ENCODE peak calls at places on chromosomes 16 and 17, in ten cellular contexts. A is iPS-NIHi11; V is heart right ventricle; E is T-helper 17 cell; R is activated CD4-positive, alpha-beta T cell treated with anti-CD3 and anti-CD28 coated beads, Interleukin-2, amount 50 U/mL, for 1 hour; Z is NCI-H2081; P is NCI-H1105 treated with DMSO at 0.1 percent for 48 hours; W is cardiac muscle cell; H is HuH-7; X is activated effector memory CD4-positive, alpha-beta T cell treated with anti-CD3 and anti-CD28 coated beads, Interleukin-2, amount 50 U/mL, for 16 hours. Y is an unnamed sample.
A peak's percentile ranks its signal among the peaks of the same experiment; 100 is the strongest.

GRCh38 chr16:23700509-23700908 is 12.5 kb downstream of the ERN2 start:
- DNase-seq in A (peak; percentile 50), V (no peak), E (no peak), R (no peak), Z (no peak), P (peak; percentile 2), W (no peak), H (no peak), X (no peak), Y (no peak)

GRCh38 chr16:85639529-85640253 is 26.6 kb downstream of the GSE1 start:
- DNase-seq in A (no peak), V (peak; percentile 80), E (no peak), R (no peak), Z (peak; percentile 96), P (no peak), W (no peak), H (no peak), X (no peak), Y (no peak)

GRCh38 chr16:56311208-56312027 is 113.9 kb downstream of the AMFR start:
- DNase-seq in A (peak; percentile 63), V (no peak), E (no peak), R (no peak), Z (peak; percentile 94), P (peak; percentile 99), W (no peak), H (peak; percentile 20), X (peak; percentile 57), Y (no peak)

GRCh38 chr17:46769531-46770438 is 48.7 kb downstream of the WNT3 start:
- DNase-seq in A (no peak), V (no peak), E (no peak), R (no peak), Z (no peak), P (no peak), W (no peak), H (no peak), X (no peak), Y (no peak)

GRCh38 chr17:46795379-46795952 is 23.0 kb downstream of the WNT3 start:
- DNase-seq in A (no peak), V (no peak), E (no peak), R (no peak), Z (no peak), P (no peak), W (no peak), H (no peak), X (no peak), Y (no peak)

GRCh38 chr16:65658339-65659275 is 536.7 kb upstream of the CDH11 start:
- DNase-seq in A (no peak), V (no peak), E (no peak), R (no peak), Z (no peak), P (peak; percentile 23), W (no peak), H (no peak), X (no peak), Y (peak; percentile 95)

GRCh38 chr17:34117332-34117731 is 137.8 kb upstream of the CCL2 start:
- DNase-seq in A (no peak), V (no peak), E (no peak), R (no peak), Z (no peak), P (no peak), W (no peak), H (no peak), X (no peak), Y (no peak)

GRCh38 chr16:7597677-7598076 is 265.0 kb downstream of the RBFOX1 start:
- DNase-seq in A (no peak), V (no peak), E (no peak), R (no peak), Z (no peak), P (no peak), W (no peak), H (no peak), X (no peak), Y (no peak)

GRCh38 chr17:64505320-64506200 is 529 bp downstream of the DDX5 start:
- DNase-seq in A (peak; percentile 81), V (peak; percentile 90), E (peak; percentile 67), R (peak; percentile 83), Z (peak; percentile 92), P (peak; percentile 79), W (peak; percentile 89), H (peak; percentile 58), X (peak; percentile 94), Y (peak; percentile 90)

GRCh38 chr16:58128181-58128631 is 975 bp downstream of the CFAP20 start:
- DNase-seq in A (no peak), V (no peak), E (no peak), R (no peak), Z (no peak), P (no peak), W (no peak), H (no peak), X (no peak), Y (no peak)

GRCh38 chr16:7449306-7449705 is 116.7 kb downstream of the RBFOX1 start:
- DNase-seq in A (no peak), V (no peak), E (no peak), R (no peak), Z (no peak), P (no peak), W (no peak), H (no peak), X (no peak), Y (no peak)

GRCh38 chr16:918068-918467 is 52.7 kb downstream of the LMF1 start:
- DNase-seq in A (no peak), V (no peak), E (no peak), R (no peak), Z (no peak), P (no peak), W (no peak), H (no peak), X (no peak), Y (no peak)

GRCh38 chr16:3152022-3152272 is 17.1 kb downstream of the ZNF213 start:
- DNase-seq in A (no peak), V (no peak), E (no peak), R (peak; percentile 21), Z (peak; percentile 63), P (no peak), W (no peak), H (no peak), X (peak; percentile 69), Y (no peak)

GRCh38 chr16:65327346-65327745 is 205.5 kb upstream of the CDH11 start:
- DNase-seq in A (no peak), V (no peak), E (no peak), R (no peak), Z (no peak), P (no peak), W (no peak), H (no peak), X (no peak), Y (no peak)

GRCh38 chr17:30336369-30337171 is 2.7 kb upstream of the TMIGD1 start:
- DNase-seq in A (peak; percentile 60), V (no peak), E (peak; percentile 33), R (peak; percentile 53), Z (peak; percentile 67), P (peak; percentile 90), W (no peak), H (peak; percentile 35), X (peak; percentile 78), Y (peak; percentile 63)

GRCh38 chr17:32777436-32777835 is 99.5 kb downstream of the MYO1D start:
- DNase-seq in A (no peak), V (no peak), E (no peak), R (no peak), Z (no peak), P (no peak), W (no peak), H (no peak), X (no peak), Y (no peak)

GRCh38 chr17:45050680-45051059 is 762 bp downstream of the DCAKD start:
- DNase-seq in A (no peak), V (no peak), E (peak; percentile 17), R (peak; percentile 18), Z (peak; percentile 47), P (peak; percentile 24), W (no peak), H (no peak), X (peak; percentile 75), Y (no peak)

GRCh38 chr16:48098472-48098871 is 57.3 kb downstream of the ABCC12 start:
- DNase-seq in A (no peak), V (no peak), E (no peak), R (no peak), Z (no peak), P (no peak), W (no peak), H (no peak), X (no peak), Y (no peak)

GRCh38 chr17:40314557-40314953 is 5.6 kb downstream of the RARA start:
- DNase-seq in A (no peak), V (peak; percentile 85), E (peak; percentile 73), R (peak; percentile 81), Z (peak; percentile 82), P (peak; percentile 85), W (no peak), H (no peak), X (peak; percentile 96), Y (peak; percentile 81)

GRCh38 chr17:8701221-8701620 is 43.4 kb downstream of the CCDC42 start:
- DNase-seq in A (no peak), V (no peak), E (no peak), R (no peak), Z (no peak), P (no peak), W (no peak), H (no peak), X (no peak), Y (no peak)

GRCh38 chr17:78409191-78409621 is 30.8 kb downstream of the PGS1 start:
- DNase-seq in A (no peak), V (no peak), E (no peak), R (no peak), Z (peak; percentile 98), P (peak; percentile 89), W (no peak), H (peak; percentile 64), X (no peak), Y (no peak)

GRCh38 chr17:10292057-10292931 is 80.5 kb downstream of the MYH13 start:
- DNase-seq in A (no peak), V (peak; percentile 41), E (no peak), R (no peak), Z (no peak), P (no peak), W (peak; percentile 22), H (no peak), X (no peak), Y (peak; percentile 73)

GRCh38 chr17:78168906-78169793 is 769 bp downstream of the SYNGR2 start:
- DNase-seq in A (peak; percentile 72), V (peak; percentile 58), E (peak; percentile 67), R (peak; percentile 43), Z (peak; percentile 42), P (no peak), W (peak; percentile 67), H (peak; percentile 88), X (peak; percentile 86), Y (no peak)

GRCh38 chr16:80317132-80318098 is 223.4 kb upstream of the DYNLRB2 start:
- DNase-seq in A (peak; percentile 55), V (no peak), E (no peak), R (no peak), Z (no peak), P (no peak), W (peak; percentile 92), H (peak; percentile 62), X (no peak), Y (no peak)

GRCh38 chr17:77601054-77601979 is 357.2 kb upstream of the TNRC6C start:
- DNase-seq in A (no peak), V (peak; percentile 75), E (no peak), R (no peak), Z (no peak), P (no peak), W (no peak), H (no peak), X (peak; percentile 25), Y (no peak)

GRCh38 chr17:7835818-7836595 is 2.0 kb downstream of the KDM6B start:
- DNase-seq in A (no peak), V (peak; percentile 82), E (peak; percentile 56), R (peak; percentile 49), Z (peak; percentile 88), P (no peak), W (no peak), H (peak; percentile 42), X (peak; percentile 80), Y (peak; percentile 76)

GRCh38 chr17:34291721-34292348 is 6.3 kb downstream of the CCL11 start:
- DNase-seq in A (no peak), V (no peak), E (no peak), R (no peak), Z (no peak), P (no peak), W (no peak), H (no peak), X (no peak), Y (no peak)

GRCh38 chr16:88468289-88469129 is 15.4 kb downstream of the ZFPM1 start:
- DNase-seq in A (peak; percentile 99), V (no peak), E (no peak), R (no peak), Z (no peak), P (no peak), W (peak; percentile 86), H (peak; percentile 99), X (peak; percentile 70), Y (peak; percentile 46)

Y was measured in fibroblast of the aortic adventitia.